ENCODE peak calls at places on chromosomes 1 and 21, in six cellular contexts. One of them, this sample, is unnamed. For H3K36me3, H3K4me1 and H3K9me3, the result is how much of the 10 kb centered on the place peaks cover.

GRCh38 chr1:107943694-107944093 is 21.3 kb downstream of the VAV3 start:
- DNase-seq in HAP-1: no peak
- DNase-seq in MM.1S: no peak
- DNase-seq in psoas muscle: no peak
- DNase-seq in IMR-90: no peak
- DNase-seq in CD8-positive, alpha-beta T cell: no peak
- DNase-seq in this sample: no peak

GRCh38 chr1:245051349-245052221 is 103.2 kb upstream of the KIF26B start:
- DNase-seq in CD8-positive, alpha-beta T cell: no peak
- DNase-seq in HAP-1: no peak
- DNase-seq in MM.1S: no peak
- DNase-seq in IMR-90: peak
- DNase-seq in psoas muscle: no peak
- DNase-seq in this sample: peak

GRCh38 chr1:243745361-243745760 is 104.7 kb downstream of the AKT3 start:
- DNase-seq in CD8-positive, alpha-beta T cell: no peak
- DNase-seq in HAP-1: no peak
- DNase-seq in MM.1S: no peak
- DNase-seq in IMR-90: peak
- DNase-seq in psoas muscle: no peak
- DNase-seq in this sample: no peak

GRCh38 chr1:37323486-37324377 is 150.6 kb upstream of the ZC3H12A start:
- DNase-seq in HAP-1: no peak
- DNase-seq in psoas muscle: no peak
- DNase-seq in IMR-90: peak
- DNase-seq in CD8-positive, alpha-beta T cell: no peak
- DNase-seq in MM.1S: peak
- DNase-seq in this sample: no peak

GRCh38 chr1:233364695-233365539 is 37.4 kb downstream of the MAP3K21 start:
- DNase-seq in MM.1S: peak
- DNase-seq in psoas muscle: no peak
- DNase-seq in IMR-90: peak
- DNase-seq in HAP-1: no peak
- DNase-seq in CD8-positive, alpha-beta T cell: no peak
- DNase-seq in this sample: no peak

GRCh38 chr1:78911956-78912880 is 94.3 kb downstream of the ADGRL4 start:
- DNase-seq in MM.1S: no peak
- DNase-seq in IMR-90: no peak
- DNase-seq in CD8-positive, alpha-beta T cell: no peak
- DNase-seq in HAP-1: no peak
- DNase-seq in psoas muscle: no peak
- DNase-seq in this sample: no peak

GRCh38 chr1:186304982-186305949 is 69.8 kb downstream of the TPR start:
- DNase-seq in CD8-positive, alpha-beta T cell: no peak
- DNase-seq in MM.1S: peak
- DNase-seq in HAP-1: peak
- DNase-seq in IMR-90: peak
- DNase-seq in psoas muscle: no peak
- DNase-seq in this sample: no peak

GRCh38 chr1:27671964-27672749 is at the start of gene IFI6:
- DNase-seq in MM.1S: peak
- DNase-seq in HAP-1: peak
- DNase-seq in CD8-positive, alpha-beta T cell: peak
- DNase-seq in IMR-90: peak
- DNase-seq in psoas muscle: peak
- DNase-seq in this sample: peak

DNA sequence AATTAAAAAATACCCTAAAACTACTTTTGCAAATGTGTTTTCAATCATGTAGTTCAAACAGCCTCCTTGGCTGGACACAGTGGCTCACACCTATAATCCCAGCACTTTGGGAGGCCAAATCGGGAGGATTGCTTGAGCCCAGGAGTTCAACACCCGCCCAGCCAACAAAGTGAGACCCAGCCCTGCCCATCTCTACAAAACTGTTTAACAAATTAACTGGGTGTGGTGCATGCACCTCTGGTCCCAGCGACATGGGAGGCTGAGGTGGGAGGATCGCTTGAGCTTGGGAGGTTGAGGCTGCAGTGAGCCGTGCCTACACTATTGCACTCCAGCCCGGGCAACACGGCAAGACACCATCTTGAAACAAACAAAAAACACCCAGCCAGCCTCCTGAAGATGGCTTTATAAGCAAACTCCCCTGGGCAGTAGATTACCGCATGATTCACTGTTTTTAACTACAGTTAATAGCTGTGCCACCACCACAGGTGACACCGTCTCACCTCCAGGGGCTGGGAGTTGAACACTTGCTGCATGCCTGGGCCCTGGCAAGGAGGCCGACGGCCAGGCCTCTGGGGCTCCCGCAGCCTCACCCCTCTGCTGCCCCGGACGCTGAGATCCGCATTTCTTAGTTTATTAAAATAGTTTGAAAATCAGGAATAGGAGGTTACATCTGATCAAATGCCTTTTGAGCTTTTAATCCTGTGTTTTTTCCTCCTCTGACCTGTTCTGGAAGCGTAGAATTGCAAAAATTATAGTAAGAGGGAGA is 16.2 kb downstream of the PTTG1IP start:
- DNase-seq in HAP-1: no peak
- DNase-seq in MM.1S: no peak
- DNase-seq in psoas muscle: no peak
- DNase-seq in IMR-90: no peak
- DNase-seq in CD8-positive, alpha-beta T cell: no peak
- DNase-seq in this sample: no peak
- H3K36me3 ChIP-seq in HAP-1: under half
- H3K36me3 ChIP-seq in MM.1S: under half
- H3K36me3 ChIP-seq in psoas muscle: half or more
- H3K36me3 ChIP-seq in IMR-90: half or more
- H3K36me3 ChIP-seq in CD8-positive, alpha-beta T cell: under half
- H3K36me3 ChIP-seq in this sample: half or more

GRCh38 chr1:18529714-18530113 is 49.0 kb downstream of the KLHDC7A start:
- DNase-seq in CD8-positive, alpha-beta T cell: no peak
- DNase-seq in IMR-90: no peak
- DNase-seq in psoas muscle: no peak
- DNase-seq in MM.1S: no peak
- DNase-seq in HAP-1: no peak
- DNase-seq in this sample: no peak

GRCh38 chr1:18528616-18529015 is 47.9 kb downstream of the KLHDC7A start:
- DNase-seq in psoas muscle: no peak
- DNase-seq in IMR-90: no peak
- DNase-seq in CD8-positive, alpha-beta T cell: no peak
- DNase-seq in HAP-1: no peak
- DNase-seq in MM.1S: no peak
- DNase-seq in this sample: peak

GRCh38 chr1:18526436-18527275 is 45.9 kb downstream of the KLHDC7A start:
- DNase-seq in CD8-positive, alpha-beta T cell: no peak
- DNase-seq in MM.1S: no peak
- DNase-seq in psoas muscle: no peak
- DNase-seq in HAP-1: no peak
- DNase-seq in IMR-90: no peak
- DNase-seq in this sample: peak

GRCh38 chr1:18527921-18528320 is 47.2 kb downstream of the KLHDC7A start:
- DNase-seq in IMR-90: no peak
- DNase-seq in HAP-1: no peak
- DNase-seq in MM.1S: no peak
- DNase-seq in CD8-positive, alpha-beta T cell: no peak
- DNase-seq in psoas muscle: no peak
- DNase-seq in this sample: no peak

DNA sequence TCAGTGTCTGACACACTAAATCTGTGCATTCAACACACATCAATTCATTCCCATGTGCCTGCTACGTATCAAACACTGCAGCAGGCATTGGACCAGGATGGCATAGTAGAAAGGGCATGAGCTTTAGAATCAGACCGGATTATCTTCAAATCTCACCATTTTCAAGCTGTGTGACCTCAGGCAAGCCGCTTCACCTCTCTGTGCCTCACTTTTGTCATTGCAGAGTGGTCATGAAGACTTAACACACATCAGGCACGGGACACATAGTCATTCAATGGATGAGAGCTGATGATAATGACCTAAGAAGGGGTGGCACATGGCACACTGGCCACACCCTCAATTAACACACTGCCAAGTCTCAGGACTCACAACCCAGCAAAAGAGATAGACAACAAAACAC is 46.8 kb downstream of the KLHDC7A start:
- DNase-seq in IMR-90: no peak
- DNase-seq in MM.1S: no peak
- DNase-seq in HAP-1: no peak
- DNase-seq in CD8-positive, alpha-beta T cell: no peak
- DNase-seq in psoas muscle: no peak
- DNase-seq in this sample: no peak
- H3K4me1 ChIP-seq in IMR-90: under half
- H3K4me1 ChIP-seq in MM.1S: under half
- H3K4me1 ChIP-seq in HAP-1: under half
- H3K4me1 ChIP-seq in CD8-positive, alpha-beta T cell: under half
- H3K4me1 ChIP-seq in psoas muscle: under half
- H3K4me1 ChIP-seq in this sample: under half

DNA sequence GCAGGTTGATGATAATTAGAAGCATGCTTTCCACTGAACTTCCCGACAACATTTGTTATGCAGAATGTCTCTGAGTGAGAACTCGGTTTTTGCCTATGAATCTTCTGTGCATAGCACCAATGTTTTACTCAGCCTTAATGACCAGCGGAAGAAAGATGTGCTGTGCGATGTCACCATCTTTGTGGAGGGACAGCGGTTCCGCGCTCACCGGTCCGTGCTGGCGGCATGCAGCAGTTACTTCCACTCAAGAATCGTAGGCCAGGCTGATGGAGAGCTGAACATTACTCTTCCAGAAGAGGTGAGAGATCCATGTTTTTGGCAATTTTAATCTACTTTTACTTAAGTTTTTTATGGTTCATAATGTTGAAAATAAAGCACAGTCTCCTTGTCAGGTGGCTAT is 22.5 kb downstream of the BACH1 start:
- DNase-seq in HAP-1: no peak
- DNase-seq in MM.1S: no peak
- DNase-seq in CD8-positive, alpha-beta T cell: no peak
- DNase-seq in psoas muscle: no peak
- DNase-seq in IMR-90: no peak
- DNase-seq in this sample: no peak
- H3K9me3 ChIP-seq in HAP-1: under half
- H3K9me3 ChIP-seq in MM.1S: under half
- H3K9me3 ChIP-seq in CD8-positive, alpha-beta T cell: under half
- H3K9me3 ChIP-seq in psoas muscle: under half
- H3K9me3 ChIP-seq in IMR-90: under half
- H3K9me3 ChIP-seq in this sample: under half

DNA sequence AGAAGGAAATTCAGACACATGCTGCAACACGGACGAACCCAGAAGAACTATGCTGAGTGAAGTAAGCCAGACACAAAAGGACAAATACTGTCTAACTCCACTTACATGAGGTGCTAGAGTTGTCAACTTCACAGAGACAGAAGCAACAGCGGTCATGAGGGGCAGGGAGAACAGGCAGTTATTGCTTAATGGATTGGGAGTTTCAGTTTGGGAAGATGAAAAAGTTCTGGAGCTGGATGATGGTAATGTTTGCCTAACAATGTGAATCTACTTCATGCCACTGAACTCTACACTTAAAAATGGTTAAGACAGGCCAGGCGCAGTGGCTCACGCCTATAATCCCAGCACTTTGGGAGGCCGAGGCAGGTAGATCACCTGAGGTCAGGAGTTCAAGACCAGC is 12.1 kb downstream of the PARP1 start:
- DNase-seq in psoas muscle: no peak
- DNase-seq in MM.1S: no peak
- DNase-seq in IMR-90: no peak
- DNase-seq in HAP-1: no peak
- DNase-seq in CD8-positive, alpha-beta T cell: no peak
- DNase-seq in this sample: no peak
- H3K36me3 ChIP-seq in psoas muscle: half or more
- H3K36me3 ChIP-seq in MM.1S: under half
- H3K36me3 ChIP-seq in IMR-90: under half
- H3K36me3 ChIP-seq in HAP-1: half or more
- H3K36me3 ChIP-seq in CD8-positive, alpha-beta T cell: under half
- H3K36me3 ChIP-seq in this sample: under half

This sample was measured in lung.